ENCODE peak calls at places on chromosomes 7 and 10, in five cellular contexts. One of them, this sample, is unnamed.

GRCh38 chr7:18778594-18778993 is 283.0 kb downstream of the HDAC9 start:
- DNase-seq in HCT116: no peak
- DNase-seq in HepG2: no peak
- DNase-seq in A549: no peak
- DNase-seq in K562: no peak
- DNase-seq in this sample: peak; percentile 63

GRCh38 chr7:141231018-141231792 is 157.3 kb downstream of the TMEM178B start:
- DNase-seq in HCT116: peak; percentile 21
- DNase-seq in HepG2: peak; percentile 28
- DNase-seq in A549: peak; percentile 50
- DNase-seq in K562: peak; percentile 37
- DNase-seq in this sample: peak; percentile 19

GRCh38 chr7:104272767-104273384 is 55.5 kb upstream of the LHFPL3 start:
- DNase-seq in HCT116: peak; percentile 26
- DNase-seq in HepG2: peak; percentile 36
- DNase-seq in A549: peak; percentile 41
- DNase-seq in K562: peak; percentile 24
- DNase-seq in this sample: peak; percentile 57

GRCh38 chr10:126646101-126646500 is 24.4 kb downstream of the C10orf90 start:
- DNase-seq in HCT116: no peak
- DNase-seq in HepG2: no peak
- DNase-seq in A549: no peak
- DNase-seq in K562: no peak
- DNase-seq in this sample: peak; percentile 9

GRCh38 chr7:94394399-94395140 is at the start of gene COL1A2:
- DNase-seq in HCT116: no peak
- DNase-seq in HepG2: no peak
- DNase-seq in A549: no peak
- DNase-seq in K562: peak; percentile 16
- DNase-seq in this sample: peak; percentile 99

GRCh38 chr10:48940958-48941357 is 1.3 kb upstream of the LRRC18 start:
- DNase-seq in HCT116: no peak
- DNase-seq in HepG2: no peak
- DNase-seq in A549: no peak
- DNase-seq in K562: no peak
- DNase-seq in this sample: no peak

GRCh38 chr7:116284390-116284789 is 74.1 kb downstream of the TES start:
- DNase-seq in HCT116: no peak
- DNase-seq in HepG2: no peak
- DNase-seq in A549: no peak
- DNase-seq in K562: no peak
- DNase-seq in this sample: peak; percentile 31

GRCh38 chr10:130662775-130663174 is 526.6 kb downstream of the GLRX3 start:
- DNase-seq in HCT116: no peak
- DNase-seq in HepG2: no peak
- DNase-seq in A549: no peak
- DNase-seq in K562: no peak
- DNase-seq in this sample: no peak

GRCh38 chr7:105402221-105403095 is 13.7 kb upstream of the SRPK2 start:
- DNase-seq in HCT116: no peak
- DNase-seq in HepG2: no peak
- DNase-seq in A549: peak; percentile 21
- DNase-seq in K562: no peak
- DNase-seq in this sample: peak; percentile 55

GRCh38 chr7:96591900-96592676 is 117.6 kb downstream of the SEM1 start:
- DNase-seq in HCT116: no peak
- DNase-seq in HepG2: no peak
- DNase-seq in A549: no peak
- DNase-seq in K562: no peak
- DNase-seq in this sample: no peak

GRCh38 chr10:67487199-67487598 is 208.8 kb downstream of the CTNNA3 start:
- DNase-seq in HCT116: no peak
- DNase-seq in HepG2: no peak
- DNase-seq in A549: no peak
- DNase-seq in K562: no peak
- DNase-seq in this sample: no peak

GRCh38 chr10:133090101-133090500 is 2.4 kb downstream of the ADGRA1 start:
- DNase-seq in HCT116: no peak
- DNase-seq in HepG2: no peak
- DNase-seq in A549: no peak
- DNase-seq in K562: no peak
- DNase-seq in this sample: no peak

GRCh38 chr10:34637419-34637911 is 177.6 kb downstream of the PARD3 start:
- DNase-seq in HCT116: peak; percentile 10
- DNase-seq in HepG2: peak; percentile 16
- DNase-seq in A549: peak; percentile 67
- DNase-seq in K562: peak; percentile 40
- DNase-seq in this sample: peak; percentile 23

GRCh38 chr7:91320679-91321078 is 56.4 kb downstream of the FZD1 start:
- DNase-seq in HCT116: no peak
- DNase-seq in HepG2: no peak
- DNase-seq in A549: no peak
- DNase-seq in K562: no peak
- DNase-seq in this sample: no peak

GRCh38 chr10:62732841-62733653 is 71.5 kb upstream of the ADO start:
- DNase-seq in HCT116: peak; percentile 71
- DNase-seq in HepG2: no peak
- DNase-seq in A549: no peak
- DNase-seq in K562: no peak
- DNase-seq in this sample: peak; percentile 74

GRCh38 chr7:2821842-2822507 is 22.1 kb downstream of the GNA12 start:
- DNase-seq in HCT116: no peak
- DNase-seq in HepG2: no peak
- DNase-seq in A549: peak; percentile 41
- DNase-seq in K562: no peak
- DNase-seq in this sample: peak; percentile 91

GRCh38 chr7:148356303-148356702 is 234.3 kb upstream of the C7orf33 start:
- DNase-seq in HCT116: no peak
- DNase-seq in HepG2: no peak
- DNase-seq in A549: no peak
- DNase-seq in K562: no peak
- DNase-seq in this sample: no peak

GRCh38 chr10:45460235-45460878 is 86.3 kb downstream of the ALOX5 start:
- DNase-seq in HCT116: no peak
- DNase-seq in HepG2: no peak
- DNase-seq in A549: no peak
- DNase-seq in K562: no peak
- DNase-seq in this sample: no peak

GRCh38 chr10:102522874-102523249 is 19.1 kb downstream of the SUFU start:
- DNase-seq in HCT116: no peak
- DNase-seq in HepG2: no peak
- DNase-seq in A549: no peak
- DNase-seq in K562: no peak
- DNase-seq in this sample: no peak

GRCh38 chr7:40298421-40298820 is 163.6 kb downstream of the SUGCT start:
- DNase-seq in HCT116: no peak
- DNase-seq in HepG2: no peak
- DNase-seq in A549: no peak
- DNase-seq in K562: no peak
- DNase-seq in this sample: peak; percentile 73

GRCh38 chr7:100891555-100891954 is 2.0 kb upstream of the UFSP1 start:
- DNase-seq in HCT116: no peak
- DNase-seq in HepG2: no peak
- DNase-seq in A549: peak; percentile 48
- DNase-seq in K562: no peak
- DNase-seq in this sample: peak; percentile 34

GRCh38 chr7:158815046-158815445 is 14.3 kb downstream of the ESYT2 start:
- DNase-seq in HCT116: no peak
- DNase-seq in HepG2: no peak
- DNase-seq in A549: no peak
- DNase-seq in K562: no peak
- DNase-seq in this sample: peak; percentile 37

GRCh38 chr7:8204674-8205377 is 57.1 kb downstream of the ICA1 start:
- DNase-seq in HCT116: no peak
- DNase-seq in HepG2: no peak
- DNase-seq in A549: no peak
- DNase-seq in K562: no peak
- DNase-seq in this sample: no peak

GRCh38 chr7:142301923-142302550 is 44.2 kb upstream of the PRSS58 start:
- DNase-seq in HCT116: peak; percentile 22
- DNase-seq in HepG2: no peak
- DNase-seq in A549: peak; percentile 25
- DNase-seq in K562: no peak
- DNase-seq in this sample: no peak

DNA sequence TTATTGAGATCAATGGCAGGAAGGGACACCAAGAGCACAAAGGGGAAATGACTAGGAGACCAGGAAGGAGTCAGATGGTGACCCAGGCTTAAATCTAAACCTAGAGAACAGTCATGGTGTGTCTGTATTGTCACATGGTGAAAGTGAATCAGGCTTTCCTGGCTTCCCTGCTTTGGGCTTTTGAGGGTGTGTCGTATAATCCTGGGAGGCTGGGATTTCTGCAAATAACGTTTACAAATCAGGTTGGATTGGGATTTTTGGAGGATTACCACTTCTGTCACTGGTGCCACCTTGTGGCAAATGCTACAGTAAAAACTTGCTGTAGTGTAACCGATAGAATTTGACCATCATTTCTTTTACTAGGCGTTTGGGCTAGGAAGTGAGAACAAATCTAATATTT is 502.6 kb downstream of the NRG3 start:
- DNase-seq in HCT116: no peak
- DNase-seq in HepG2: no peak
- DNase-seq in A549: peak; percentile 14
- DNase-seq in K562: no peak
- DNase-seq in this sample: no peak
- TF ChIP-seq CEBPB in HCT116: no peak
- TF ChIP-seq CEBPB in HepG2: no peak
- TF ChIP-seq CEBPB in A549: no peak
- TF ChIP-seq CEBPB in K562: no peak
- TF ChIP-seq CEBPB in this sample: no peak

GRCh38 chr7:29798422-29798821 is 7.9 kb upstream of the WIPF3 start:
- DNase-seq in HCT116: no peak
- DNase-seq in HepG2: no peak
- DNase-seq in A549: no peak
- DNase-seq in K562: no peak
- DNase-seq in this sample: no peak
- TF ChIP-seq CEBPB in HCT116: no peak
- TF ChIP-seq CEBPB in HepG2: no peak
- TF ChIP-seq CEBPB in A549: no peak
- TF ChIP-seq CEBPB in K562: no peak
- TF ChIP-seq CEBPB in this sample: no peak

GRCh38 chr10:44032216-44032615 is 352.7 kb downstream of the CXCL12 start:
- DNase-seq in HCT116: no peak
- DNase-seq in HepG2: no peak
- DNase-seq in A549: no peak
- DNase-seq in K562: no peak
- DNase-seq in this sample: no peak
- TF ChIP-seq CEBPB in HCT116: no peak
- TF ChIP-seq CEBPB in HepG2: no peak
- TF ChIP-seq CEBPB in A549: no peak
- TF ChIP-seq CEBPB in K562: peak; percentile 31
- TF ChIP-seq CEBPB in this sample: peak; percentile 74

GRCh38 chr10:131731780-131732630 is 168.8 kb upstream of the PPP2R2D start:
- DNase-seq in HCT116: no peak
- DNase-seq in HepG2: no peak
- DNase-seq in A549: no peak
- DNase-seq in K562: no peak
- DNase-seq in this sample: no peak
- TF ChIP-seq CEBPB in HCT116: no peak
- TF ChIP-seq CEBPB in HepG2: no peak
- TF ChIP-seq CEBPB in A549: no peak
- TF ChIP-seq CEBPB in K562: no peak
- TF ChIP-seq CEBPB in this sample: no peak

DNA sequence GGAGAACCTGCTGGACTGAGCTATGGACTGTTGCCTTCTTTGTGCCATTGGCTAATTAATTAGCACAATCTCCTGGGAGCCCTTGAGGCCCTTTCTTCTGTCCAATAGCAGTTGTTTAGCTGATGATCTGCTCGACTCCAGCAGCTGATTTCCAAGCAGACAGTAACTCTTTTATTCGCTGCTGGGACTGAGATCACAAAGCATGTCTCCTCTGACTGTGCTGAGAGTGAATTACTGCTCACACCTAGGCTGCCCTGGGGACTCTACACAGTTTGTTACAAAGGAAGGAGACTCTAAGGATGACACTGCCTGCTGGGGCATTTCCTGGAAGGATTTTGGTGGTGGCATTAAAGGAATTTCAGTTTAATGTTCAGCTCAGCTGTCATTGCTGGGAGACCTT is 31.4 kb downstream of the CASP7 start:
- DNase-seq in HCT116: no peak
- DNase-seq in HepG2: no peak
- DNase-seq in A549: no peak
- DNase-seq in K562: no peak
- DNase-seq in this sample: no peak
- TF ChIP-seq CEBPB in HCT116: no peak
- TF ChIP-seq CEBPB in HepG2: no peak
- TF ChIP-seq CEBPB in A549: no peak
- TF ChIP-seq CEBPB in K562: no peak
- TF ChIP-seq CEBPB in this sample: no peak

This sample was measured in IMR-90.